ENCODE peak calls at places on chromosomes 5 and 9, in seven cellular contexts. X is upper lobe of right lung, O is AG09319, D is HCT116, L is breast epithelium, N is type B pancreatic cell, F is A549. Y is an unnamed sample.

GRCh38 chr9:15966471-15966870 is 413.6 kb downstream of the CCDC171 start:
- DNase-seq in X (no peak), O (no peak), D (no peak), L (no peak), N (no peak), F (no peak), Y (no peak)

GRCh38 chr5:36739751-36740221 is 133.4 kb downstream of the SLC1A3 start:
- DNase-seq in X (peak; percentile 75), O (no peak), D (peak; percentile 73), L (peak; percentile 44), N (peak; percentile 74), F (peak; percentile 47), Y (no peak)

GRCh38 chr9:96327694-96328352 is 25.8 kb upstream of the HSD17B3 start:
- DNase-seq in X (no peak), O (peak; percentile 11), D (no peak), L (no peak), N (no peak), F (peak; percentile 44), Y (no peak)

GRCh38 chr9:125785187-125785840 is 38.1 kb downstream of the PBX3 start:
- DNase-seq in X (no peak), O (no peak), D (no peak), L (no peak), N (no peak), F (no peak), Y (no peak)

GRCh38 chr9:91395106-91395552 is 28.5 kb downstream of the NFIL3 start:
- DNase-seq in X (no peak), O (no peak), D (no peak), L (no peak), N (no peak), F (peak; percentile 50), Y (peak; percentile 5)

GRCh38 chr9:99490736-99491135 is 268.7 kb downstream of the SEC61B start:
- DNase-seq in X (no peak), O (peak; percentile 88), D (no peak), L (no peak), N (no peak), F (no peak), Y (no peak)

GRCh38 chr9:28032178-28032532 is 458.9 kb upstream of the C9orf72 start:
- DNase-seq in X (no peak), O (no peak), D (no peak), L (no peak), N (no peak), F (no peak), Y (no peak)

GRCh38 chr5:81787843-81788242 is 36.9 kb upstream of the SSBP2 start:
- DNase-seq in X (no peak), O (peak; percentile 42), D (no peak), L (peak; percentile 72), N (no peak), F (no peak), Y (no peak)

GRCh38 chr9:110875275-110875674 is 163.0 kb downstream of the LPAR1 start:
- DNase-seq in X (peak; percentile 66), O (no peak), D (no peak), L (no peak), N (no peak), F (no peak), Y (no peak)

GRCh38 chr9:120438111-120438510 is 141.9 kb downstream of the CDK5RAP2 start:
- DNase-seq in X (no peak), O (no peak), D (no peak), L (no peak), N (no peak), F (no peak), Y (no peak)

GRCh38 chr9:121633144-121633714 is 18.2 kb upstream of the DAB2IP start:
- DNase-seq in X (no peak), O (no peak), D (no peak), L (no peak), N (no peak), F (no peak), Y (no peak)

GRCh38 chr5:159224471-159224870 is 15.1 kb upstream of the RNF145 start:
- DNase-seq in X (no peak), O (no peak), D (no peak), L (no peak), N (no peak), F (no peak), Y (no peak)

GRCh38 chr5:178320281-178320855 is 87.8 kb upstream of the PHYKPL start:
- DNase-seq in X (peak; percentile 59), O (no peak), D (no peak), L (no peak), N (no peak), F (no peak), Y (no peak)

GRCh38 chr5:90050135-90050534 is 359.4 kb downstream of the CETN3 start:
- DNase-seq in X (no peak), O (no peak), D (no peak), L (no peak), N (no peak), F (no peak), Y (no peak)

GRCh38 chr5:92838253-92838652 is 742.8 kb downstream of the NR2F1-AS1 start:
- DNase-seq in X (no peak), O (no peak), D (peak; percentile 13), L (no peak), N (no peak), F (peak; percentile 15), Y (no peak)

GRCh38 chr5:100901851-100902341 is 1.2 kb downstream of the ST8SIA4 start:
- DNase-seq in X (no peak), O (no peak), D (no peak), L (no peak), N (no peak), F (no peak), Y (no peak)

GRCh38 chr5:53603009-53603687 is 42.7 kb downstream of the NDUFS4 start:
- DNase-seq in X (no peak), O (no peak), D (no peak), L (no peak), N (no peak), F (no peak), Y (no peak)

GRCh38 chr5:75016896-75017295 is 35.5 kb downstream of the GCNT4 start:
- DNase-seq in X (no peak), O (no peak), D (no peak), L (no peak), N (no peak), F (no peak), Y (no peak)

GRCh38 chr5:33441241-33441844 is 578 bp downstream of the TARS1 start:
- DNase-seq in X (no peak), O (peak; percentile 53), D (peak; percentile 23), L (no peak), N (no peak), F (peak; percentile 58), Y (no peak)

GRCh38 chr5:6522983-6523382 is 74.3 kb downstream of the UBE2QL1 start:
- DNase-seq in X (no peak), O (no peak), D (no peak), L (no peak), N (no peak), F (no peak), Y (no peak)

GRCh38 chr5:56569576-56569975 is 245.8 kb upstream of the MAP3K1 start:
- DNase-seq in X (no peak), O (no peak), D (no peak), L (no peak), N (no peak), F (no peak), Y (no peak)

GRCh38 chr5:74483001-74483400 is 157.5 kb downstream of the ENC1 start:
- DNase-seq in X (no peak), O (no peak), D (no peak), L (no peak), N (no peak), F (no peak), Y (no peak)

GRCh38 chr9:98989036-98990000 is 45.6 kb downstream of the COL15A1 start:
- DNase-seq in X (no peak), O (peak; percentile 96), D (peak; percentile 40), L (no peak), N (peak; percentile 54), F (peak; percentile 86), Y (peak; percentile 91)

GRCh38 chr9:79053613-79054012 is 518.2 kb upstream of the TLE4 start:
- DNase-seq in X (no peak), O (no peak), D (no peak), L (no peak), N (no peak), F (no peak), Y (no peak)

GRCh38 chr5:105506692-105507277 is 1944.2 kb upstream of the NUDT12 start:
- DNase-seq in X (no peak), O (no peak), D (peak; percentile 16), L (no peak), N (no peak), F (no peak), Y (no peak)
- TF ChIP-seq CTCF in X (peak; percentile 22), O (no peak), D (peak; percentile 79), L (peak; percentile 17), N (peak; percentile 65), F (no peak), Y (peak; percentile 43)

GRCh38 chr9:25260056-25260455 is 418.2 kb downstream of the TUSC1 start:
- DNase-seq in X (no peak), O (no peak), D (no peak), L (no peak), N (no peak), F (no peak), Y (no peak)

DNA sequence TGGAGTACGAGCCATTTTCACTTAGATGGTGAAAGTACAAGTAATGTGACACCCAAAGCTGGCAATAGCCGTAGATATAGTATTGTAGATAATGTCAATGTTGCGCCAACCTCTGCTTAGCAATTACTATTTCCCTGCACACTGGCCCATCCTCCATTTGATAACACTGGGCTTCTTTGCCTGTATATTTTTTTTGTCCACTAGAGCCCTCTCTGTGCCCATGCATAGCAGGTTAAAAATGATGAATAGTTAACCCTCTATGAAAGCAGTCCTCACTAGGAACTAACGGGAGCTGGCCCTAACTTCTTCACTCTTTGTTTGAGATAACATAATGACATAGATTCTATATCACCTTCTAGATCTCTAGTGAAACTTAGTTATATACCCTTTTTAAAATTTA is 416.8 kb downstream of the TUSC1 start:
- DNase-seq in X (no peak), O (no peak), D (no peak), L (no peak), N (no peak), F (no peak), Y (no peak)
- TF ChIP-seq CTCF in X (no peak), O (no peak), D (no peak), L (no peak), N (no peak), F (no peak), Y (no peak)

DNA sequence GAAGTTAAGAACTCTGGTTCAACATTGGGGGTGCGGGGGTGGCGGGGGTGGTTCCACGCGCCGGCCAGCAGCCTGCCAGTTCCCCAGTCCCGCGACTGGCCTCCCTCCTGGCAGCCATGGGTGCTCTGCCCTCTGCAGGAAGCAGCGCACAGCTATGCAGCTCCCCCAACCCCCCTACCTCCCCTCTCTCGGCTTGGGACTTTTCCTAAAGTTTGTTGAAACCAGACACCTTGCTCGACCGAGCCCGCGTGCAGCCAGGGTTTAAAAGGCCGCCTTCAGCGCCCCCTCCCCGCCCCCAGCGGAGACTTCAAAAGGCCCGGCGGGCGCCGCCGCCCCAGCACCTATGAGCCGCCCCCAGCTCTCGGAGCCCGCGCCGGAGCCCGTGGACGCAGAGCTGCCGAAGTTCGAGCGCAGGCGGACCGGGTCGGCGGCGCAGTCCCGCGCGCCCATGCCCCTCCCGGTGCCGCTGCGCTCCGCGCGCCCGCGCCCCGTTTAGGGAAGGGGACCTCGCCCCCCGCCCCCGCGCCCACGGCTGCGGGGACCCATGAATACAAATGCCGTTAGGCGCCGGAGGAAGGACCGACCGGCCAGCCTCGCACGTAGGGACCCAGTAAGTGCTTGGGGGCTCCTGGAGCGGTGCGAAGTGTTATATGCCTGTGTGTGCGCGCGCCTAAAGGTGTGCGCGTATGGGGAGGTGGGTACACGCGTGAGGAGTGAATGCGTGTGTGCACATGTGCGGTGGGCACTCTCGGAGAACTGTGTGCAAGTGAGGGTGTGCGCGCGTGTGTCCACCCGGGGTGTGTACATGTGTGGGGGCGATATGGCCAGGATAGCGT is 1.4 kb upstream of the COL27A1 start:
- DNase-seq in X (no peak), O (no peak), D (no peak), L (no peak), N (no peak), F (peak; percentile 71), Y (no peak)
- TF ChIP-seq CTCF in X (peak; percentile 22), O (peak; percentile 55), D (peak; percentile 34), L (peak; percentile 14), N (peak; percentile 53), F (peak; percentile 46), Y (peak; percentile 56)

GRCh38 chr5:110267714-110268113 is 458.8 kb downstream of the TMEM232 start:
- DNase-seq in X (no peak), O (no peak), D (no peak), L (no peak), N (no peak), F (no peak), Y (no peak)
- TF ChIP-seq CTCF in X (no peak), O (no peak), D (peak; percentile 3), L (no peak), N (peak; percentile 46), F (no peak), Y (no peak)

Y was measured in osteocyte.